ENCODE peak calls at places on chromosome 6, in nine cellular contexts. P, O, B, Q, I, X, Z, F and R are unnamed samples.

GRCh38 chr6:152173321-152173720 is 365.8 kb downstream of the ESR1 start:
- DNase-seq in P (no peak), O (no peak), B (no peak), Q (peak; percentile 14), I (no peak), X (no peak), Z (no peak), F (no peak), R (no peak)

GRCh38 chr6:29887819-29888581 is 54.3 kb upstream of the HLA-A start:
- DNase-seq in P (peak; percentile 81), O (peak; percentile 12), B (peak; percentile 71), Q (no peak), I (no peak), X (peak; percentile 51), Z (peak; percentile 84), F (no peak), R (no peak)

GRCh38 chr6:125808060-125808459 is 17.3 kb downstream of the NCOA7 start:
- DNase-seq in P (no peak), O (no peak), B (no peak), Q (no peak), I (no peak), X (no peak), Z (no peak), F (no peak), R (no peak)

GRCh38 chr6:81816387-81816786 is 63.9 kb upstream of the TENT5A start:
- DNase-seq in P (no peak), O (no peak), B (no peak), Q (no peak), I (no peak), X (no peak), Z (no peak), F (no peak), R (no peak)

GRCh38 chr6:37517411-37517812 is 17.7 kb upstream of the CCDC167 start:
- DNase-seq in P (peak; percentile 60), O (no peak), B (no peak), Q (no peak), I (no peak), X (no peak), Z (peak; percentile 82), F (no peak), R (no peak)

GRCh38 chr6:146154197-146154596 is 125.3 kb downstream of the GRM1 start:
- DNase-seq in P (no peak), O (no peak), B (no peak), Q (no peak), I (no peak), X (no peak), Z (no peak), F (no peak), R (no peak)

GRCh38 chr6:7697820-7698623 is 27.9 kb upstream of the BMP6 start:
- DNase-seq in P (no peak), O (peak; percentile 45), B (no peak), Q (peak; percentile 85), I (no peak), X (peak; percentile 95), Z (no peak), F (no peak), R (no peak)

GRCh38 chr6:1626481-1626880 is 16.8 kb downstream of the FOXC1 start:
- DNase-seq in P (no peak), O (no peak), B (no peak), Q (no peak), I (no peak), X (no peak), Z (no peak), F (no peak), R (no peak)

GRCh38 chr6:38637756-38638155 is 2.0 kb downstream of the BTBD9 start:
- DNase-seq in P (no peak), O (no peak), B (no peak), Q (no peak), I (no peak), X (no peak), Z (no peak), F (no peak), R (no peak)

GRCh38 chr6:166313255-166314070 is 5.3 kb upstream of the PRR18 start:
- DNase-seq in P (peak; percentile 29), O (no peak), B (peak; percentile 67), Q (peak; percentile 24), I (no peak), X (peak; percentile 69), Z (peak; percentile 43), F (peak; percentile 18), R (no peak)

GRCh38 chr6:7332090-7332745 is 19.2 kb upstream of the SSR1 start:
- DNase-seq in P (no peak), O (no peak), B (no peak), Q (no peak), I (no peak), X (no peak), Z (no peak), F (no peak), R (no peak)

GRCh38 chr6:74170118-74170517 is 474.1 kb downstream of the CD109 start:
- DNase-seq in P (no peak), O (no peak), B (no peak), Q (no peak), I (no peak), X (peak; percentile 13), Z (no peak), F (no peak), R (no peak)

GRCh38 chr6:69795469-69796080 is 1.2 kb downstream of the LMBRD1 start:
- DNase-seq in P (no peak), O (no peak), B (no peak), Q (no peak), I (no peak), X (peak; percentile 10), Z (no peak), F (no peak), R (no peak)

GRCh38 chr6:90256698-90257485 is 39.8 kb downstream of the BACH2 start:
- DNase-seq in P (no peak), O (no peak), B (no peak), Q (peak; percentile 30), I (no peak), X (peak; percentile 67), Z (peak; percentile 31), F (no peak), R (no peak)

GRCh38 chr6:131822119-131822518 is 14.3 kb downstream of the ENPP1 start:
- DNase-seq in P (no peak), O (no peak), B (no peak), Q (no peak), I (no peak), X (no peak), Z (no peak), F (no peak), R (no peak)

GRCh38 chr6:89610149-89610642 is 28.4 kb downstream of the LYRM2 start:
- DNase-seq in P (peak; percentile 71), O (no peak), B (peak; percentile 86), Q (peak; percentile 17), I (peak; percentile 18), X (peak; percentile 64), Z (peak; percentile 84), F (peak; percentile 3), R (no peak)

GRCh38 chr6:42041131-42042055 is 8.9 kb upstream of the TAF8 start:
- DNase-seq in P (no peak), O (no peak), B (no peak), Q (no peak), I (no peak), X (peak; percentile 62), Z (no peak), F (no peak), R (no peak)

GRCh38 chr6:24140572-24140971 is 14.6 kb downstream of the NRSN1 start:
- DNase-seq in P (no peak), O (no peak), B (no peak), Q (no peak), I (no peak), X (no peak), Z (no peak), F (peak; percentile 76), R (no peak)

GRCh38 chr6:28565823-28566526 is 40.3 kb downstream of the GPX5 start:
- DNase-seq in P (no peak), O (no peak), B (no peak), Q (no peak), I (no peak), X (no peak), Z (no peak), F (no peak), R (no peak)

GRCh38 chr6:156942266-156942665 is 165.1 kb downstream of the ARID1B start:
- DNase-seq in P (no peak), O (no peak), B (peak; percentile 48), Q (no peak), I (no peak), X (no peak), Z (no peak), F (no peak), R (no peak)

GRCh38 chr6:19322691-19323470 is 514.3 kb upstream of the ID4 start:
- DNase-seq in P (no peak), O (no peak), B (no peak), Q (no peak), I (no peak), X (peak; percentile 57), Z (no peak), F (no peak), R (no peak)

GRCh38 chr6:89313006-89313405 is 2.1 kb downstream of the GABRR2 start:
- DNase-seq in P (no peak), O (no peak), B (no peak), Q (peak; percentile 54), I (peak; percentile 8), X (peak; percentile 83), Z (no peak), F (no peak), R (no peak)

GRCh38 chr6:77249560-77249959 is 213.7 kb downstream of the HTR1B start:
- DNase-seq in P (no peak), O (no peak), B (no peak), Q (no peak), I (no peak), X (no peak), Z (no peak), F (no peak), R (no peak)

GRCh38 chr6:135640449-135641111 is 143.0 kb upstream of the AHI1 start:
- DNase-seq in P (no peak), O (no peak), B (no peak), Q (no peak), I (no peak), X (peak; percentile 25), Z (no peak), F (no peak), R (no peak)

GRCh38 chr6:149114167-149114566 is 203.3 kb upstream of the TAB2 start:
- DNase-seq in P (no peak), O (no peak), B (no peak), Q (no peak), I (no peak), X (peak; percentile 61), Z (no peak), F (no peak), R (no peak)

GRCh38 chr6:20229881-20230280 is 17.6 kb upstream of the MBOAT1 start:
- DNase-seq in P (no peak), O (no peak), B (no peak), Q (no peak), I (no peak), X (no peak), Z (no peak), F (no peak), R (no peak)

GRCh38 chr6:28985396-28986164 is 19.5 kb downstream of the ZNF311 start:
- DNase-seq in P (no peak), O (peak; percentile 79), B (peak; percentile 87), Q (peak; percentile 97), I (peak; percentile 96), X (peak; percentile 98), Z (peak; percentile 37), F (peak; percentile 74), R (peak; percentile 42)

GRCh38 chr6:137423444-137424168 is 70.6 kb downstream of the OLIG3 start:
- DNase-seq in P (no peak), O (no peak), B (peak; percentile 62), Q (no peak), I (no peak), X (no peak), Z (no peak), F (no peak), R (no peak)

GRCh38 chr6:25578538-25578937 is 73.5 kb upstream of the SCGN start:
- DNase-seq in P (no peak), O (no peak), B (no peak), Q (no peak), I (peak; percentile 2), X (no peak), Z (no peak), F (no peak), R (peak; percentile 18)

GRCh38 chr6:3392930-3393575 is 63.8 kb downstream of the SLC22A23 start:
- DNase-seq in P (no peak), O (no peak), B (no peak), Q (no peak), I (no peak), X (no peak), Z (no peak), F (no peak), R (no peak)

GRCh38 chr6:37172991-37173572 is 3.1 kb downstream of the PIM1 start:
- DNase-seq in P (no peak), O (no peak), B (no peak), Q (no peak), I (no peak), X (no peak), Z (no peak), F (no peak), R (no peak)